ENCODE peak calls at places on chromosomes 12 and 14, in four cellular contexts. U is GM04504, Q is cardiac fibroblast, Y is ELR. L is an unnamed sample.

GRCh38 chr12:89073027-89073398 is 279.3 kb downstream of the DUSP6 start:
- DNase-seq in U (peak), Q (peak), Y (peak), L (no peak)

GRCh38 chr14:75495882-75496281 is 26.4 kb upstream of the BATF start:
- DNase-seq in U (no peak), Q (no peak), Y (no peak), L (no peak)

GRCh38 chr14:58947816-58948440 is 240.5 kb upstream of the DAAM1 start:
- DNase-seq in U (no peak), Q (peak), Y (peak), L (no peak)

GRCh38 chr12:63922446-63922845 is 77.9 kb downstream of the SRGAP1 start:
- DNase-seq in U (no peak), Q (peak), Y (peak), L (no peak)

GRCh38 chr12:65205886-65206285 is 36.5 kb downstream of the LEMD3 start:
- DNase-seq in U (no peak), Q (no peak), Y (no peak), L (no peak)

GRCh38 chr12:915090-915489 is 34.4 kb downstream of the RAD52 start:
- DNase-seq in U (no peak), Q (no peak), Y (peak), L (no peak)

GRCh38 chr12:54294152-54294913 is 6.5 kb downstream of the NFE2 start:
- DNase-seq in U (no peak), Q (peak), Y (peak), L (peak)

GRCh38 chr12:21940972-21941521 is at the start of gene ABCC9:
- DNase-seq in U (no peak), Q (peak), Y (peak), L (no peak)

GRCh38 chr12:92362109-92362508 is 216.5 kb upstream of the BTG1 start:
- DNase-seq in U (no peak), Q (no peak), Y (no peak), L (no peak)

GRCh38 chr14:61193471-61193870 is 87.7 kb downstream of the TMEM30B start:
- DNase-seq in U (no peak), Q (no peak), Y (no peak), L (no peak)

GRCh38 chr12:54032627-54033100 is at the start of gene HOXC5:
- DNase-seq in U (no peak), Q (peak), Y (peak), L (peak)

GRCh38 chr14:53180272-53181221 is 27.4 kb upstream of the DDHD1 start:
- DNase-seq in U (no peak), Q (peak), Y (peak), L (no peak)

GRCh38 chr12:57842342-57843294 is 3.9 kb downstream of the CTDSP2 start:
- DNase-seq in U (no peak), Q (peak), Y (peak), L (no peak)

GRCh38 chr12:29039013-29039412 is 110.1 kb upstream of the FAR2 start:
- DNase-seq in U (peak), Q (peak), Y (no peak), L (no peak)

GRCh38 chr12:51661199-51661598 is 70.2 kb downstream of the SCN8A start:
- DNase-seq in U (no peak), Q (no peak), Y (no peak), L (no peak)

GRCh38 chr12:109718390-109718789 is 4.8 kb downstream of the FAM222A start:
- DNase-seq in U (no peak), Q (no peak), Y (no peak), L (no peak)

GRCh38 chr14:71290960-71291466 is 383.8 kb downstream of the PCNX1 start:
- DNase-seq in U (peak), Q (peak), Y (peak), L (peak)

GRCh38 chr14:80973918-80974317 is 18.5 kb downstream of the TSHR start:
- DNase-seq in U (no peak), Q (no peak), Y (no peak), L (no peak)